ENCODE peak calls at places on chromosomes 16 and 17, in eight cellular contexts. One of them, this sample, is unnamed.

GRCh38 chr17:81735181-81736102 is 23.4 kb downstream of the SLC25A10 start:
- DNase-seq in lung: peak
- DNase-seq in left ventricle myocardium inferior: no peak
- DNase-seq in cardiac muscle cell: no peak
- DNase-seq in spleen: peak
- DNase-seq in neural progenitor cell: no peak
- DNase-seq in HAP-1: no peak
- DNase-seq in MM.1S: no peak
- DNase-seq in this sample: no peak

GRCh38 chr16:55393976-55394375 is 70.0 kb downstream of the IRX6 start:
- DNase-seq in cardiac muscle cell: no peak
- DNase-seq in neural progenitor cell: no peak
- DNase-seq in HAP-1: no peak
- DNase-seq in MM.1S: no peak
- DNase-seq in lung: no peak
- DNase-seq in left ventricle myocardium inferior: no peak
- DNase-seq in spleen: no peak
- DNase-seq in this sample: no peak

GRCh38 chr16:4614571-4615388 is at the start of gene UBALD1:
- DNase-seq in left ventricle myocardium inferior: peak
- DNase-seq in spleen: peak
- DNase-seq in MM.1S: peak
- DNase-seq in lung: peak
- DNase-seq in cardiac muscle cell: peak
- DNase-seq in HAP-1: peak
- DNase-seq in neural progenitor cell: peak
- DNase-seq in this sample: peak

GRCh38 chr17:67293251-67294203 is 48.5 kb upstream of the HELZ start:
- DNase-seq in lung: peak
- DNase-seq in spleen: peak
- DNase-seq in HAP-1: peak
- DNase-seq in left ventricle myocardium inferior: peak
- DNase-seq in MM.1S: peak
- DNase-seq in cardiac muscle cell: peak
- DNase-seq in neural progenitor cell: peak
- DNase-seq in this sample: peak

GRCh38 chr16:65547799-65548446 is 426.1 kb upstream of the CDH11 start:
- DNase-seq in lung: no peak
- DNase-seq in neural progenitor cell: peak
- DNase-seq in left ventricle myocardium inferior: no peak
- DNase-seq in HAP-1: no peak
- DNase-seq in spleen: no peak
- DNase-seq in MM.1S: no peak
- DNase-seq in cardiac muscle cell: peak
- DNase-seq in this sample: no peak

GRCh38 chr16:52713740-52714139 is 166.8 kb upstream of the TOX3 start:
- DNase-seq in MM.1S: no peak
- DNase-seq in spleen: no peak
- DNase-seq in left ventricle myocardium inferior: no peak
- DNase-seq in neural progenitor cell: no peak
- DNase-seq in lung: no peak
- DNase-seq in HAP-1: no peak
- DNase-seq in cardiac muscle cell: no peak
- DNase-seq in this sample: no peak

GRCh38 chr16:27113341-27113841 is 46.7 kb downstream of the C16orf82 start:
- DNase-seq in cardiac muscle cell: no peak
- DNase-seq in HAP-1: no peak
- DNase-seq in lung: peak
- DNase-seq in spleen: peak
- DNase-seq in MM.1S: no peak
- DNase-seq in left ventricle myocardium inferior: no peak
- DNase-seq in neural progenitor cell: no peak
- DNase-seq in this sample: no peak

GRCh38 chr16:63922563-63922962 is 1199.3 kb downstream of the CDH11 start:
- DNase-seq in left ventricle myocardium inferior: no peak
- DNase-seq in spleen: no peak
- DNase-seq in HAP-1: no peak
- DNase-seq in cardiac muscle cell: no peak
- DNase-seq in MM.1S: no peak
- DNase-seq in neural progenitor cell: no peak
- DNase-seq in lung: no peak
- DNase-seq in this sample: no peak

GRCh38 chr17:81869221-81870154 is 1.6 kb downstream of the ARHGDIA start:
- DNase-seq in HAP-1: no peak
- DNase-seq in MM.1S: no peak
- DNase-seq in left ventricle myocardium inferior: no peak
- DNase-seq in lung: no peak
- DNase-seq in neural progenitor cell: peak
- DNase-seq in cardiac muscle cell: peak
- DNase-seq in spleen: peak
- DNase-seq in this sample: no peak

GRCh38 chr16:48365601-48366164 is 19.5 kb downstream of the SIAH1 start:
- DNase-seq in spleen: peak
- DNase-seq in HAP-1: peak
- DNase-seq in MM.1S: peak
- DNase-seq in cardiac muscle cell: peak
- DNase-seq in lung: peak
- DNase-seq in neural progenitor cell: peak
- DNase-seq in left ventricle myocardium inferior: peak
- DNase-seq in this sample: peak

GRCh38 chr16:770411-770810 is 9.9 kb downstream of the MSLN start:
- DNase-seq in neural progenitor cell: no peak
- DNase-seq in lung: no peak
- DNase-seq in MM.1S: no peak
- DNase-seq in spleen: no peak
- DNase-seq in left ventricle myocardium inferior: no peak
- DNase-seq in cardiac muscle cell: no peak
- DNase-seq in HAP-1: no peak
- DNase-seq in this sample: no peak

GRCh38 chr17:68431661-68432071 is 25.6 kb downstream of the WIPI1 start:
- DNase-seq in HAP-1: no peak
- DNase-seq in spleen: peak
- DNase-seq in left ventricle myocardium inferior: no peak
- DNase-seq in cardiac muscle cell: peak
- DNase-seq in neural progenitor cell: peak
- DNase-seq in MM.1S: no peak
- DNase-seq in lung: no peak
- DNase-seq in this sample: no peak

GRCh38 chr17:77694391-77695363 is 263.8 kb upstream of the TNRC6C start:
- DNase-seq in HAP-1: no peak
- DNase-seq in spleen: no peak
- DNase-seq in MM.1S: no peak
- DNase-seq in cardiac muscle cell: no peak
- DNase-seq in neural progenitor cell: no peak
- DNase-seq in left ventricle myocardium inferior: no peak
- DNase-seq in lung: no peak
- DNase-seq in this sample: no peak

GRCh38 chr16:55264949-55265348 is 59.1 kb upstream of the IRX6 start:
- DNase-seq in neural progenitor cell: no peak
- DNase-seq in HAP-1: no peak
- DNase-seq in MM.1S: no peak
- DNase-seq in cardiac muscle cell: no peak
- DNase-seq in lung: peak
- DNase-seq in spleen: no peak
- DNase-seq in left ventricle myocardium inferior: no peak
- DNase-seq in this sample: no peak

GRCh38 chr17:77478281-77478680 is 337.5 kb downstream of the SEC14L1 start:
- DNase-seq in lung: no peak
- DNase-seq in left ventricle myocardium inferior: no peak
- DNase-seq in spleen: no peak
- DNase-seq in HAP-1: no peak
- DNase-seq in neural progenitor cell: no peak
- DNase-seq in MM.1S: no peak
- DNase-seq in cardiac muscle cell: no peak
- DNase-seq in this sample: no peak

DNA sequence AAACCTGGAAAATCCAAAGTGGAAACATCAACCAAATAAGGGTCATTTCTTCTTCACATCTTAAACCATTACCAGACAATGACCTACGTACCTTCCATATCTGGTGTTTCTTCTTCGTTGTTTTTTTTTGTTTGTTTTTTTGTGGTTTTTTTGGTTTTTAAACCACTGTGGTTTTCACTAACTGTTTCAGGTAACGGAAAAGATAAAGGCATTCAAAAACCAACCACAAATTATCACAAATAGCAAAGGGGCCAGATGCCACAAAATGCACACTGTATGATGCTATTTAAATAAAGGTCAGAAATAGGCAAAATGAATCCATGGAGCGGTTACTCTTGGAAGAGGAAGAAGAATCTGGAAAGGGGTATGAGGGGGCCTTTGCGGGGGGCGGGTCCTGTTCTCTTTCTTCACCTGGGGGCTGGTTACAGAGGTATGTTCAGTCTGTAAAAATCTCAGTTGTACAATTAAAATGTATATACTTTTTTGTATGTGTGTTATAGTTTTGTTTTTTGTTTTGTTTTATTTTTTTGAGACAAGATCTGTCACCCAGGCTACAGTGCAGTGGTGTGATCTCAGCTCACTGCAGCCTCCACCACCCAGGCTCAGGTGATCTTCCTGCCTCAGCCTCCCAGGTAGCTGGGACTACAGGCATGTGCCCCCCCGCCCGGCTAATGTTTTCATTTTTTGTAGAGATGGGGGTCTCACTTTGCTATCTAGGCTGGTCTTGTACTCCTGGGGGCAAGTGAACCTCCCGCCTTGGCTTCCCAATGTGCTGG is 29.6 kb downstream of the LITAF start:
- DNase-seq in HAP-1: no peak
- DNase-seq in lung: no peak
- DNase-seq in spleen: peak
- DNase-seq in neural progenitor cell: no peak
- DNase-seq in cardiac muscle cell: no peak
- DNase-seq in left ventricle myocardium inferior: no peak
- DNase-seq in MM.1S: peak
- DNase-seq in this sample: no peak
- H3K4me3 ChIP-seq in HAP-1: no peak
- H3K4me3 ChIP-seq in lung: no peak
- H3K4me3 ChIP-seq in spleen: no peak
- H3K4me3 ChIP-seq in neural progenitor cell: no peak
- H3K4me3 ChIP-seq in cardiac muscle cell: no peak
- H3K4me3 ChIP-seq in left ventricle myocardium inferior: no peak
- H3K4me3 ChIP-seq in MM.1S: no peak
- H3K4me3 ChIP-seq in this sample: no peak

GRCh38 chr17:60679287-60679686 is 1.6 kb downstream of the BCAS3 start:
- DNase-seq in spleen: no peak
- DNase-seq in HAP-1: no peak
- DNase-seq in MM.1S: no peak
- DNase-seq in lung: no peak
- DNase-seq in left ventricle myocardium inferior: no peak
- DNase-seq in neural progenitor cell: no peak
- DNase-seq in cardiac muscle cell: no peak
- DNase-seq in this sample: no peak

GRCh38 chr17:60678118-60678444 is 430 bp downstream of the BCAS3 start:
- DNase-seq in left ventricle myocardium inferior: no peak
- DNase-seq in MM.1S: no peak
- DNase-seq in lung: no peak
- DNase-seq in HAP-1: peak
- DNase-seq in neural progenitor cell: no peak
- DNase-seq in cardiac muscle cell: no peak
- DNase-seq in spleen: no peak
- DNase-seq in this sample: no peak

GRCh38 chr17:60677308-60678117 is at the start of gene BCAS3:
- DNase-seq in lung: peak
- DNase-seq in MM.1S: peak
- DNase-seq in spleen: peak
- DNase-seq in left ventricle myocardium inferior: peak
- DNase-seq in neural progenitor cell: peak
- DNase-seq in HAP-1: peak
- DNase-seq in cardiac muscle cell: peak
- DNase-seq in this sample: peak

GRCh38 chr17:60676758-60677307 is 818 bp upstream of the BCAS3 start:
- DNase-seq in HAP-1: no peak
- DNase-seq in cardiac muscle cell: peak
- DNase-seq in left ventricle myocardium inferior: no peak
- DNase-seq in lung: no peak
- DNase-seq in neural progenitor cell: peak
- DNase-seq in MM.1S: no peak
- DNase-seq in spleen: peak
- DNase-seq in this sample: no peak

GRCh38 chr17:60675997-60676396 is 1.7 kb upstream of the BCAS3 start:
- DNase-seq in spleen: no peak
- DNase-seq in HAP-1: no peak
- DNase-seq in lung: no peak
- DNase-seq in MM.1S: no peak
- DNase-seq in left ventricle myocardium inferior: no peak
- DNase-seq in neural progenitor cell: no peak
- DNase-seq in cardiac muscle cell: no peak
- DNase-seq in this sample: no peak
- H3K4me3 ChIP-seq in spleen: no peak
- H3K4me3 ChIP-seq in HAP-1: no peak
- H3K4me3 ChIP-seq in lung: no peak
- H3K4me3 ChIP-seq in MM.1S: no peak
- H3K4me3 ChIP-seq in left ventricle myocardium inferior: no peak
- H3K4me3 ChIP-seq in neural progenitor cell: no peak
- H3K4me3 ChIP-seq in cardiac muscle cell: no peak
- H3K4me3 ChIP-seq in this sample: no peak

GRCh38 chr17:49994085-49995054 is 654 bp downstream of the DLX3 start:
- DNase-seq in neural progenitor cell: peak
- DNase-seq in HAP-1: no peak
- DNase-seq in cardiac muscle cell: no peak
- DNase-seq in left ventricle myocardium inferior: no peak
- DNase-seq in spleen: no peak
- DNase-seq in lung: no peak
- DNase-seq in MM.1S: no peak
- DNase-seq in this sample: no peak
- H3K4me3 ChIP-seq in neural progenitor cell: peak
- H3K4me3 ChIP-seq in HAP-1: peak
- H3K4me3 ChIP-seq in cardiac muscle cell: peak
- H3K4me3 ChIP-seq in left ventricle myocardium inferior: peak
- H3K4me3 ChIP-seq in spleen: peak
- H3K4me3 ChIP-seq in lung: no peak
- H3K4me3 ChIP-seq in MM.1S: no peak
- H3K4me3 ChIP-seq in this sample: no peak

DNA sequence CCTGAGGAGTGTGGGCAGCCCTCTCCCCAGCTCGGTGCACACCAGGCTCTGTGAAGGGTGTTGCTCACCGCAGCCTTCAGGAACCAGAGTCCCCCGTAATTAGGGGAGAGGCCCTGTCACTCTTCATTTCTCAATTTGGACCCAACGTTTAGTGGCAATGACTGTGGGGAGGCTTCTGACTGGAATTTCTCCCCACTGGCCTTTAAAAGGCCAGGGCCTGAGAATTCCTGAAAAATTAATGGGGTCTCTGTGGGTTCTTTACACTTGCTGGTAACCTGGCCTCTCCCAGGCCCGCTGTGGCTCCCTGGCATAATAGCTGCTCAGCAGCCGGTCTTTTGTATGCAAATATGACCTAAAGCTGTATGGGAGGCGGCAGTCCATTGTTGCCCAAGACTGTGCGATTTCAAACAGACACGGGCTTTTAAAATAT is 209.7 kb downstream of the MSI2 start:
- DNase-seq in cardiac muscle cell: no peak
- DNase-seq in left ventricle myocardium inferior: no peak
- DNase-seq in MM.1S: no peak
- DNase-seq in HAP-1: peak
- DNase-seq in neural progenitor cell: peak
- DNase-seq in spleen: peak
- DNase-seq in lung: no peak
- DNase-seq in this sample: no peak
- H3K4me3 ChIP-seq in cardiac muscle cell: no peak
- H3K4me3 ChIP-seq in left ventricle myocardium inferior: no peak
- H3K4me3 ChIP-seq in MM.1S: no peak
- H3K4me3 ChIP-seq in HAP-1: no peak
- H3K4me3 ChIP-seq in neural progenitor cell: peak
- H3K4me3 ChIP-seq in spleen: no peak
- H3K4me3 ChIP-seq in lung: no peak
- H3K4me3 ChIP-seq in this sample: no peak

This sample was measured in GM12864.